ENCODE peak calls at places on chromosomes 4 and X, in seven cellular contexts. One of them, this sample, is unnamed.

GRCh38 chr4:41212221-41213203 is 1.8 kb downstream of the APBB2 start:
- DNase-seq in uterus: peak; percentile 41
- DNase-seq in A549: peak; percentile 69
- DNase-seq in OCI-LY7: peak; percentile 83
- DNase-seq in tibial artery: no peak
- DNase-seq in ascending aorta: no peak
- DNase-seq in H9: no peak
- DNase-seq in this sample: no peak

GRCh38 chr4:147678121-147678520 is 5.8 kb downstream of the PRMT9 start:
- DNase-seq in tibial artery: no peak
- DNase-seq in uterus: no peak
- DNase-seq in H9: no peak
- DNase-seq in A549: no peak
- DNase-seq in OCI-LY7: no peak
- DNase-seq in ascending aorta: no peak
- DNase-seq in this sample: no peak

GRCh38 chrX:6095469-6095868 is 133.2 kb downstream of the NLGN4X start:
- DNase-seq in uterus: no peak
- DNase-seq in OCI-LY7: no peak
- DNase-seq in tibial artery: no peak
- DNase-seq in H9: peak; percentile 41
- DNase-seq in ascending aorta: no peak
- DNase-seq in A549: peak; percentile 0
- DNase-seq in this sample: no peak

GRCh38 chrX:47297874-47298273 is 65.1 kb downstream of the USP11 start:
- DNase-seq in H9: no peak
- DNase-seq in OCI-LY7: no peak
- DNase-seq in A549: no peak
- DNase-seq in tibial artery: no peak
- DNase-seq in uterus: no peak
- DNase-seq in ascending aorta: no peak
- DNase-seq in this sample: no peak

GRCh38 chrX:11543249-11543648 is 122.5 kb downstream of the ARHGAP6 start:
- DNase-seq in uterus: no peak
- DNase-seq in H9: no peak
- DNase-seq in ascending aorta: no peak
- DNase-seq in A549: peak; percentile 13
- DNase-seq in OCI-LY7: peak; percentile 16
- DNase-seq in tibial artery: no peak
- DNase-seq in this sample: no peak

GRCh38 chr4:173257732-173258717 is 76.1 kb downstream of the HMGB2 start:
- DNase-seq in ascending aorta: no peak
- DNase-seq in OCI-LY7: peak; percentile 76
- DNase-seq in A549: peak; percentile 65
- DNase-seq in uterus: peak; percentile 68
- DNase-seq in H9: peak; percentile 67
- DNase-seq in tibial artery: peak; percentile 72
- DNase-seq in this sample: peak; percentile 56

GRCh38 chr4:119314356-119314755 is 7.6 kb downstream of the FABP2 start:
- DNase-seq in H9: no peak
- DNase-seq in A549: peak; percentile 39
- DNase-seq in tibial artery: no peak
- DNase-seq in ascending aorta: no peak
- DNase-seq in uterus: no peak
- DNase-seq in OCI-LY7: peak; percentile 57
- DNase-seq in this sample: no peak

GRCh38 chr4:55177461-55177860 is 52.1 kb upstream of the KDR start:
- DNase-seq in A549: no peak
- DNase-seq in tibial artery: no peak
- DNase-seq in uterus: no peak
- DNase-seq in H9: no peak
- DNase-seq in OCI-LY7: no peak
- DNase-seq in ascending aorta: no peak
- DNase-seq in this sample: no peak

GRCh38 chrX:150365953-150366911 is 3.1 kb downstream of the MAMLD1 start:
- DNase-seq in A549: peak; percentile 36
- DNase-seq in OCI-LY7: no peak
- DNase-seq in uterus: peak; percentile 75
- DNase-seq in tibial artery: peak; percentile 87
- DNase-seq in H9: peak; percentile 46
- DNase-seq in ascending aorta: no peak
- DNase-seq in this sample: no peak

GRCh38 chr4:153634737-153635353 is 49.2 kb upstream of the TLR2 start:
- DNase-seq in uterus: no peak
- DNase-seq in ascending aorta: no peak
- DNase-seq in OCI-LY7: peak; percentile 49
- DNase-seq in H9: no peak
- DNase-seq in tibial artery: no peak
- DNase-seq in A549: peak; percentile 12
- DNase-seq in this sample: no peak

GRCh38 chrX:72540318-72540717 is 32.3 kb downstream of the HDAC8 start:
- DNase-seq in ascending aorta: no peak
- DNase-seq in A549: peak; percentile 15
- DNase-seq in uterus: no peak
- DNase-seq in tibial artery: no peak
- DNase-seq in H9: no peak
- DNase-seq in OCI-LY7: peak; percentile 7
- DNase-seq in this sample: no peak

GRCh38 chr4:120664851-120665250 is 257.7 kb downstream of the PRDM5 start:
- DNase-seq in OCI-LY7: no peak
- DNase-seq in tibial artery: no peak
- DNase-seq in A549: no peak
- DNase-seq in ascending aorta: no peak
- DNase-seq in uterus: no peak
- DNase-seq in H9: no peak
- DNase-seq in this sample: no peak

GRCh38 chr4:40003986-40004385 is 26.3 kb upstream of the PDS5A start:
- DNase-seq in OCI-LY7: peak; percentile 26
- DNase-seq in ascending aorta: no peak
- DNase-seq in tibial artery: no peak
- DNase-seq in H9: no peak
- DNase-seq in uterus: no peak
- DNase-seq in A549: peak; percentile 14
- DNase-seq in this sample: no peak

GRCh38 chr4:156803056-156803455 is 168.5 kb downstream of the PDGFC start:
- DNase-seq in uterus: no peak
- DNase-seq in A549: no peak
- DNase-seq in H9: no peak
- DNase-seq in OCI-LY7: no peak
- DNase-seq in tibial artery: no peak
- DNase-seq in ascending aorta: no peak
- DNase-seq in this sample: no peak

GRCh38 chrX:46912673-46913491 is 661 bp downstream of the JADE3 start:
- DNase-seq in tibial artery: peak; percentile 55
- DNase-seq in H9: peak; percentile 49
- DNase-seq in ascending aorta: no peak
- DNase-seq in OCI-LY7: peak; percentile 75
- DNase-seq in A549: peak; percentile 68
- DNase-seq in uterus: peak; percentile 30
- DNase-seq in this sample: peak; percentile 5

GRCh38 chr4:125801373-125801772 is 486.6 kb downstream of the FAT4 start:
- DNase-seq in ascending aorta: no peak
- DNase-seq in uterus: no peak
- DNase-seq in tibial artery: no peak
- DNase-seq in A549: no peak
- DNase-seq in H9: no peak
- DNase-seq in OCI-LY7: no peak
- DNase-seq in this sample: no peak

GRCh38 chrX:15739886-15740285 is 1.8 kb downstream of the CA5B start:
- DNase-seq in tibial artery: no peak
- DNase-seq in A549: no peak
- DNase-seq in OCI-LY7: no peak
- DNase-seq in ascending aorta: no peak
- DNase-seq in H9: no peak
- DNase-seq in uterus: no peak
- DNase-seq in this sample: no peak

GRCh38 chrX:41033299-41033698 is 51.9 kb upstream of the USP9X start:
- DNase-seq in H9: no peak
- DNase-seq in tibial artery: no peak
- DNase-seq in A549: peak; percentile 82
- DNase-seq in uterus: no peak
- DNase-seq in ascending aorta: no peak
- DNase-seq in OCI-LY7: no peak
- DNase-seq in this sample: no peak

GRCh38 chr4:26732356-26732755 is 128.3 kb upstream of the STIM2 start:
- DNase-seq in ascending aorta: no peak
- DNase-seq in H9: no peak
- DNase-seq in tibial artery: no peak
- DNase-seq in A549: no peak
- DNase-seq in OCI-LY7: no peak
- DNase-seq in uterus: no peak
- DNase-seq in this sample: no peak

GRCh38 chr4:66193487-66193886 is 523.2 kb upstream of the EPHA5 start:
- DNase-seq in tibial artery: no peak
- DNase-seq in OCI-LY7: no peak
- DNase-seq in uterus: no peak
- DNase-seq in ascending aorta: no peak
- DNase-seq in H9: no peak
- DNase-seq in A549: no peak
- DNase-seq in this sample: no peak

DNA sequence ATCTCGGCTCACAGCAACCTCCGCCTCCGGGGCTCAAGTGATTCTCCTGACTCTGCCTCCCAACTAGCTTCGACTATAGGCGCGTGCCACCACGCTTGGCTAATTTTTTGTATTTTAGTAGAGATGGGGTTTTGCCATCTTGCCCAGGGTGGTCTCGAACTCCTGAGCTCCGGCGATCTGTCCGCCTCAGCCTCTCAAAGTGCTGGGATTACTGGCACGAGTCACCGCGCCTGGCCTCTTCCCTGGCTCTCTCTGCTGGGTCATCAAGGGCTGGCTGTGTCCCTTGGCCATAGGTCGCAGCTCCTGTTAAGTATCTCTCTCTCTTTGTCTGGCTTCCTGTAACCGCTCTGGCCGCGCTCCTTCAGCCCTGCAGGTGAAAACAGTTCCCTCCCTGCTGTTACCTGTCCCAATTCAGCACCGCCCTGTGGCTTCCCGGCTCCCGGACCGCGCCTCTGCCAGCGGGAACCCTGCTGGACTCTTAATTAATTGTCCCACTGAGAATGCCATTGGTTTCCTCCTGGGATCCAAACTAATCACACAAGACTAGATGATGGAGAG is 1.3 kb upstream of the RGS12 start:
- DNase-seq in H9: peak; percentile 60
- DNase-seq in uterus: no peak
- DNase-seq in A549: no peak
- DNase-seq in tibial artery: peak; percentile 71
- DNase-seq in ascending aorta: no peak
- DNase-seq in OCI-LY7: no peak
- DNase-seq in this sample: no peak
- H3K27ac ChIP-seq in H9: no peak overlapping the region
- H3K27ac ChIP-seq in uterus: peak overlapping the region; percentile 90
- H3K27ac ChIP-seq in A549: peak overlapping the region; percentile 97
- H3K27ac ChIP-seq in tibial artery: peak overlapping the region; percentile 94
- H3K27ac ChIP-seq in ascending aorta: peak overlapping the region; percentile 90
- H3K27ac ChIP-seq in OCI-LY7: no peak overlapping the region
- H3K27ac ChIP-seq in this sample: no peak overlapping the region

GRCh38 chr4:56405016-56405415 is 17.7 kb upstream of the AASDH start:
- DNase-seq in tibial artery: no peak
- DNase-seq in OCI-LY7: no peak
- DNase-seq in ascending aorta: no peak
- DNase-seq in uterus: no peak
- DNase-seq in H9: no peak
- DNase-seq in A549: no peak
- DNase-seq in this sample: no peak
- TF ChIP-seq CTCF in tibial artery: no peak
- TF ChIP-seq CTCF in OCI-LY7: no peak
- TF ChIP-seq CTCF in ascending aorta: no peak
- TF ChIP-seq CTCF in uterus: no peak
- TF ChIP-seq CTCF in H9: no peak
- TF ChIP-seq CTCF in A549: no peak
- TF ChIP-seq CTCF in this sample: no peak

GRCh38 chr4:212438-213174 is 88.3 kb downstream of the ZNF718 start:
- DNase-seq in tibial artery: peak; percentile 91
- DNase-seq in H9: no peak
- DNase-seq in OCI-LY7: no peak
- DNase-seq in A549: no peak
- DNase-seq in uterus: peak; percentile 75
- DNase-seq in ascending aorta: peak; percentile 40
- DNase-seq in this sample: no peak

GRCh38 chr4:213971-214370 is 89.7 kb downstream of the ZNF718 start:
- DNase-seq in ascending aorta: no peak
- DNase-seq in OCI-LY7: no peak
- DNase-seq in A549: no peak
- DNase-seq in uterus: no peak
- DNase-seq in tibial artery: no peak
- DNase-seq in H9: no peak
- DNase-seq in this sample: no peak

GRCh38 chr4:205097-205756 is 80.9 kb downstream of the ZNF718 start:
- DNase-seq in OCI-LY7: no peak
- DNase-seq in H9: no peak
- DNase-seq in tibial artery: no peak
- DNase-seq in A549: no peak
- DNase-seq in ascending aorta: no peak
- DNase-seq in uterus: no peak
- DNase-seq in this sample: no peak

GRCh38 chr4:206054-206453 is 81.8 kb downstream of the ZNF718 start:
- DNase-seq in uterus: no peak
- DNase-seq in ascending aorta: no peak
- DNase-seq in A549: no peak
- DNase-seq in H9: no peak
- DNase-seq in OCI-LY7: no peak
- DNase-seq in tibial artery: no peak
- DNase-seq in this sample: no peak

GRCh38 chr4:211033-211511 is 86.8 kb downstream of the ZNF718 start:
- DNase-seq in ascending aorta: no peak
- DNase-seq in H9: no peak
- DNase-seq in uterus: no peak
- DNase-seq in OCI-LY7: peak; percentile 31
- DNase-seq in A549: no peak
- DNase-seq in tibial artery: no peak
- DNase-seq in this sample: no peak
- H3K9me3 ChIP-seq in ascending aorta: no peaks in the 10 kb centered on the region
- H3K9me3 ChIP-seq in H9: peaks cover 19% of the 10 kb centered on the region
- H3K9me3 ChIP-seq in uterus: no peaks in the 10 kb centered on the region
- H3K9me3 ChIP-seq in OCI-LY7: peaks cover 23% of the 10 kb centered on the region
- H3K9me3 ChIP-seq in A549: no peaks in the 10 kb centered on the region
- H3K9me3 ChIP-seq in tibial artery: no peaks in the 10 kb centered on the region
- H3K9me3 ChIP-seq in this sample: peaks cover 62% of the 10 kb centered on the region

GRCh38 chrX:133921084-133921483 is 64.3 kb downstream of the GPC3 start:
- DNase-seq in ascending aorta: no peak
- DNase-seq in A549: no peak
- DNase-seq in OCI-LY7: no peak
- DNase-seq in uterus: no peak
- DNase-seq in H9: no peak
- DNase-seq in tibial artery: no peak
- DNase-seq in this sample: no peak

GRCh38 chrX:133923548-133923947 is 61.8 kb downstream of the GPC3 start:
- DNase-seq in OCI-LY7: no peak
- DNase-seq in H9: no peak
- DNase-seq in A549: no peak
- DNase-seq in uterus: no peak
- DNase-seq in tibial artery: no peak
- DNase-seq in ascending aorta: no peak
- DNase-seq in this sample: no peak

GRCh38 chrX:133923113-133923512 is 62.3 kb downstream of the GPC3 start:
- DNase-seq in A549: no peak
- DNase-seq in tibial artery: no peak
- DNase-seq in OCI-LY7: no peak
- DNase-seq in ascending aorta: no peak
- DNase-seq in H9: no peak
- DNase-seq in uterus: no peak
- DNase-seq in this sample: no peak

GRCh38 chrX:133922390-133922772 is 63.0 kb downstream of the GPC3 start:
- DNase-seq in A549: no peak
- DNase-seq in uterus: no peak
- DNase-seq in H9: no peak
- DNase-seq in ascending aorta: no peak
- DNase-seq in OCI-LY7: no peak
- DNase-seq in tibial artery: no peak
- DNase-seq in this sample: no peak

GRCh38 chrX:133921764-133922389 is 63.5 kb downstream of the GPC3 start:
- DNase-seq in ascending aorta: no peak
- DNase-seq in uterus: no peak
- DNase-seq in A549: peak; percentile 46
- DNase-seq in OCI-LY7: peak; percentile 2
- DNase-seq in tibial artery: no peak
- DNase-seq in H9: peak; percentile 81
- DNase-seq in this sample: peak; percentile 11
- H3K27ac ChIP-seq in ascending aorta: no peak overlapping the region
- H3K27ac ChIP-seq in uterus: no peak overlapping the region
- H3K27ac ChIP-seq in A549: no peak overlapping the region
- H3K27ac ChIP-seq in OCI-LY7: no peak overlapping the region
- H3K27ac ChIP-seq in tibial artery: no peak overlapping the region
- H3K27ac ChIP-seq in H9: no peak overlapping the region
- H3K27ac ChIP-seq in this sample: no peak overlapping the region